ENCODE peak calls at places on chromosomes 5 and 9, in nine cellular contexts. One of them, this sample, is unnamed.

GRCh38 chr5:181159286-181160143 is 12.1 kb downstream of the OR2V2 start:
- DNase-seq in choroid plexus epithelial cell: peak; percentile 84
- DNase-seq in PC-9: peak; percentile 93
- DNase-seq in B cell: peak; percentile 89
- DNase-seq in cardiac muscle cell: peak; percentile 78
- DNase-seq in Peyer's patch: peak; percentile 91
- DNase-seq in thyroid gland: peak; percentile 87
- DNase-seq in chondrocyte: no peak
- DNase-seq in breast epithelium: peak; percentile 85
- DNase-seq in this sample: peak; percentile 95

GRCh38 chr9:100774962-100775361 is 197.1 kb downstream of the CAVIN4 start:
- DNase-seq in choroid plexus epithelial cell: no peak
- DNase-seq in PC-9: no peak
- DNase-seq in B cell: no peak
- DNase-seq in cardiac muscle cell: peak; percentile 20
- DNase-seq in Peyer's patch: no peak
- DNase-seq in thyroid gland: no peak
- DNase-seq in chondrocyte: no peak
- DNase-seq in breast epithelium: no peak
- DNase-seq in this sample: no peak

GRCh38 chr9:105191508-105192118 is 52.8 kb upstream of the SLC44A1 start:
- DNase-seq in choroid plexus epithelial cell: peak; percentile 70
- DNase-seq in PC-9: peak; percentile 9
- DNase-seq in B cell: no peak
- DNase-seq in cardiac muscle cell: no peak
- DNase-seq in Peyer's patch: no peak
- DNase-seq in thyroid gland: no peak
- DNase-seq in chondrocyte: no peak
- DNase-seq in breast epithelium: no peak
- DNase-seq in this sample: no peak

GRCh38 chr5:175479125-175479881 is 943 bp downstream of the SFXN1 start:
- DNase-seq in choroid plexus epithelial cell: no peak
- DNase-seq in PC-9: no peak
- DNase-seq in B cell: no peak
- DNase-seq in cardiac muscle cell: no peak
- DNase-seq in Peyer's patch: peak; percentile 69
- DNase-seq in thyroid gland: no peak
- DNase-seq in chondrocyte: no peak
- DNase-seq in breast epithelium: no peak
- DNase-seq in this sample: no peak

GRCh38 chr9:93577045-93577939 is 908 bp downstream of the PHF2 start:
- DNase-seq in choroid plexus epithelial cell: no peak
- DNase-seq in PC-9: peak; percentile 76
- DNase-seq in B cell: peak; percentile 31
- DNase-seq in cardiac muscle cell: peak; percentile 42
- DNase-seq in Peyer's patch: peak; percentile 65
- DNase-seq in thyroid gland: peak; percentile 52
- DNase-seq in chondrocyte: peak; percentile 90
- DNase-seq in breast epithelium: peak; percentile 57
- DNase-seq in this sample: no peak

GRCh38 chr9:128494108-128494742 is 10.3 kb upstream of the GLE1 start:
- DNase-seq in choroid plexus epithelial cell: peak; percentile 76
- DNase-seq in PC-9: no peak
- DNase-seq in B cell: peak; percentile 27
- DNase-seq in cardiac muscle cell: no peak
- DNase-seq in Peyer's patch: peak; percentile 63
- DNase-seq in thyroid gland: peak; percentile 44
- DNase-seq in chondrocyte: peak; percentile 79
- DNase-seq in breast epithelium: no peak
- DNase-seq in this sample: no peak

GRCh38 chr9:96344458-96345180 is 38.9 kb downstream of the SLC35D2 start:
- DNase-seq in choroid plexus epithelial cell: peak; percentile 95
- DNase-seq in PC-9: peak; percentile 66
- DNase-seq in B cell: no peak
- DNase-seq in cardiac muscle cell: peak; percentile 2
- DNase-seq in Peyer's patch: peak; percentile 77
- DNase-seq in thyroid gland: peak; percentile 25
- DNase-seq in chondrocyte: no peak
- DNase-seq in breast epithelium: peak; percentile 36
- DNase-seq in this sample: peak; percentile 63

GRCh38 chr9:118302721-118303120 is 598.5 kb downstream of the TLR4 start:
- DNase-seq in choroid plexus epithelial cell: no peak
- DNase-seq in PC-9: no peak
- DNase-seq in B cell: no peak
- DNase-seq in cardiac muscle cell: no peak
- DNase-seq in Peyer's patch: no peak
- DNase-seq in thyroid gland: no peak
- DNase-seq in chondrocyte: no peak
- DNase-seq in breast epithelium: no peak
- DNase-seq in this sample: no peak

GRCh38 chr9:16289639-16290038 is 580.8 kb downstream of the BNC2 start:
- DNase-seq in choroid plexus epithelial cell: peak; percentile 22
- DNase-seq in PC-9: no peak
- DNase-seq in B cell: no peak
- DNase-seq in cardiac muscle cell: no peak
- DNase-seq in Peyer's patch: no peak
- DNase-seq in thyroid gland: no peak
- DNase-seq in chondrocyte: no peak
- DNase-seq in breast epithelium: no peak
- DNase-seq in this sample: no peak

GRCh38 chr5:36300181-36300926 is 1.3 kb downstream of the RANBP3L start:
- DNase-seq in choroid plexus epithelial cell: peak; percentile 28
- DNase-seq in PC-9: no peak
- DNase-seq in B cell: no peak
- DNase-seq in cardiac muscle cell: no peak
- DNase-seq in Peyer's patch: no peak
- DNase-seq in thyroid gland: no peak
- DNase-seq in chondrocyte: no peak
- DNase-seq in breast epithelium: no peak
- DNase-seq in this sample: no peak

GRCh38 chr9:7097040-7097715 is 339.4 kb downstream of the KDM4C start:
- DNase-seq in choroid plexus epithelial cell: no peak
- DNase-seq in PC-9: no peak
- DNase-seq in B cell: no peak
- DNase-seq in cardiac muscle cell: no peak
- DNase-seq in Peyer's patch: no peak
- DNase-seq in thyroid gland: no peak
- DNase-seq in chondrocyte: no peak
- DNase-seq in breast epithelium: no peak
- DNase-seq in this sample: no peak

DNA sequence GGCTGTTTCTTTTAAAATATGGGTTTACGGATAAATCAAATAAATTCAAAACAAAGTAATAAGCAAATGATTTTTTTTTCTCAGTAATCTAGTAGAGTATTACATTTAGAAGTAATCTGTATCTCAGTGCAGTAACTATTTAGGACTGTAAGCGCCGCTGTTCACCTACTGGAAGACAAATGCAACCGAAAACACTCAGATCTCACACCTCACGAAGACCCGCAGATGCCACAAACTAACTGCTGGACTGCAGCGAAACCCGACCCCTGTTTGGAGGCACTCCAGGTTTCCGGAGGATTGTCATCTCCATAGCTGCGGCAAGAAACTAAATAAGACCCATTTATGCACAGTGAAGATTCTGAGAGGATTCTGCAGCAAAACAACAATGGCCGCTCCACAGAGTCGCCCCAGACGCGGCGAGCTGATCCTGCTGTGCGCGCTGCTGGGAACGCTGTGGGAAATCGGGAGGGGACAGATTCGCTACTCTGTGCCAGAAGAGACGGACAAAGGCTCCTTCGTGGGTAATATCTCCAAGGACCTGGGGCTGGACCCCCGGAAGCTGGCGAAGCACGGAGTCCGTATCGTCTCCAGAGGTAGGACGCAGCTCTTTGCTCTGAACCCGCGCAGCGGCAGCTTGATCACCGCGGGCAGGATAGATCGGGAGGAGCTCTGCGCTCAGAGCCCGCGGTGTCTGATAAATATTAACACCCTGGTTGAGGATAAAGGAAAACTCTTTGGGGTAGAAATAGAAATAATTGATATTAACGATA is at the start of gene PCDHGA8:
- DNase-seq in choroid plexus epithelial cell: peak; percentile 8
- DNase-seq in PC-9: no peak
- DNase-seq in B cell: no peak
- DNase-seq in cardiac muscle cell: no peak
- DNase-seq in Peyer's patch: no peak
- DNase-seq in thyroid gland: no peak
- DNase-seq in chondrocyte: peak; percentile 62
- DNase-seq in breast epithelium: no peak
- DNase-seq in this sample: no peak
- TF ChIP-seq CTCF in choroid plexus epithelial cell: peak; percentile 8
- TF ChIP-seq CTCF in PC-9: peak; percentile 46
- TF ChIP-seq CTCF in B cell: no peak
- TF ChIP-seq CTCF in cardiac muscle cell: no peak
- TF ChIP-seq CTCF in Peyer's patch: no peak
- TF ChIP-seq CTCF in thyroid gland: no peak
- TF ChIP-seq CTCF in chondrocyte: no peak
- TF ChIP-seq CTCF in breast epithelium: no peak
- TF ChIP-seq CTCF in this sample: no peak

GRCh38 chr5:128667751-128668150 is 129.7 kb upstream of the FBN2 start:
- DNase-seq in choroid plexus epithelial cell: no peak
- DNase-seq in PC-9: no peak
- DNase-seq in B cell: no peak
- DNase-seq in cardiac muscle cell: no peak
- DNase-seq in Peyer's patch: no peak
- DNase-seq in thyroid gland: no peak
- DNase-seq in chondrocyte: no peak
- DNase-seq in breast epithelium: no peak
- DNase-seq in this sample: no peak

GRCh38 chr5:128668921-128669320 is 130.9 kb upstream of the FBN2 start:
- DNase-seq in choroid plexus epithelial cell: no peak
- DNase-seq in PC-9: no peak
- DNase-seq in B cell: no peak
- DNase-seq in cardiac muscle cell: no peak
- DNase-seq in Peyer's patch: no peak
- DNase-seq in thyroid gland: no peak
- DNase-seq in chondrocyte: no peak
- DNase-seq in breast epithelium: no peak
- DNase-seq in this sample: no peak

GRCh38 chr5:128669803-128670202 is 131.8 kb upstream of the FBN2 start:
- DNase-seq in choroid plexus epithelial cell: peak; percentile 42
- DNase-seq in PC-9: peak; percentile 5
- DNase-seq in B cell: no peak
- DNase-seq in cardiac muscle cell: no peak
- DNase-seq in Peyer's patch: no peak
- DNase-seq in thyroid gland: no peak
- DNase-seq in chondrocyte: no peak
- DNase-seq in breast epithelium: no peak
- DNase-seq in this sample: no peak

GRCh38 chr5:128665747-128666355 is 127.8 kb upstream of the FBN2 start:
- DNase-seq in choroid plexus epithelial cell: no peak
- DNase-seq in PC-9: no peak
- DNase-seq in B cell: no peak
- DNase-seq in cardiac muscle cell: no peak
- DNase-seq in Peyer's patch: no peak
- DNase-seq in thyroid gland: no peak
- DNase-seq in chondrocyte: no peak
- DNase-seq in breast epithelium: no peak
- DNase-seq in this sample: no peak

DNA sequence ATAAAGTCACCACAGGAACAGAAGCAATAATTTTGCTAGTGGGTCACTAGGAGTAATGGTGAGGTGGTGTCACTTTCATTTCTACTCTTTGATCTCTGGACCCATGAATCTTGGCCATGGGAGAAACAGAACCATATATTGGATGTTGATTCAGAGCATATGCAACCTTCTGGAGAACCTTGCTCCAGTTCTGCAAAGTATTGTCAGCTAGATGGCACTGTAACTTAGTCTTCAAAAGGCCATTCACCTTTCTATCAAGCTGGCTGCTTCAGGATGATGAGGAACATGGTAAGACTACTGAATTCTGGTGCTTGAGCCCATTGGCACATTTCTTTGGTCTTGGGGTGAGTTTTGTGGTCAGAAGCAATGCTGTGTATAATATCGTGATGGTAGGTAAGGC is 129.1 kb upstream of the FBN2 start:
- DNase-seq in choroid plexus epithelial cell: peak; percentile 54
- DNase-seq in PC-9: no peak
- DNase-seq in B cell: no peak
- DNase-seq in cardiac muscle cell: peak; percentile 50
- DNase-seq in Peyer's patch: no peak
- DNase-seq in thyroid gland: no peak
- DNase-seq in chondrocyte: no peak
- DNase-seq in breast epithelium: no peak
- DNase-seq in this sample: no peak
- TF ChIP-seq CTCF in choroid plexus epithelial cell: peak; percentile 53
- TF ChIP-seq CTCF in PC-9: no peak
- TF ChIP-seq CTCF in B cell: no peak
- TF ChIP-seq CTCF in cardiac muscle cell: peak; percentile 17
- TF ChIP-seq CTCF in Peyer's patch: no peak
- TF ChIP-seq CTCF in thyroid gland: no peak
- TF ChIP-seq CTCF in chondrocyte: peak; percentile 48
- TF ChIP-seq CTCF in breast epithelium: no peak
- TF ChIP-seq CTCF in this sample: no peak

GRCh38 chr5:147690595-147690994 is 91.9 kb downstream of the JAKMIP2 start:
- DNase-seq in choroid plexus epithelial cell: peak; percentile 7
- DNase-seq in PC-9: no peak
- DNase-seq in B cell: no peak
- DNase-seq in cardiac muscle cell: peak; percentile 37
- DNase-seq in Peyer's patch: no peak
- DNase-seq in thyroid gland: no peak
- DNase-seq in chondrocyte: no peak
- DNase-seq in breast epithelium: no peak
- DNase-seq in this sample: no peak
- TF ChIP-seq CTCF in choroid plexus epithelial cell: peak; percentile 14
- TF ChIP-seq CTCF in PC-9: peak; percentile 20
- TF ChIP-seq CTCF in B cell: no peak
- TF ChIP-seq CTCF in cardiac muscle cell: peak; percentile 4
- TF ChIP-seq CTCF in Peyer's patch: peak; percentile 24
- TF ChIP-seq CTCF in thyroid gland: no peak
- TF ChIP-seq CTCF in chondrocyte: no peak
- TF ChIP-seq CTCF in breast epithelium: no peak
- TF ChIP-seq CTCF in this sample: no peak

GRCh38 chr9:78005231-78006002 is 26.2 kb downstream of the GNAQ start:
- DNase-seq in choroid plexus epithelial cell: no peak
- DNase-seq in PC-9: no peak
- DNase-seq in B cell: no peak
- DNase-seq in cardiac muscle cell: no peak
- DNase-seq in Peyer's patch: no peak
- DNase-seq in thyroid gland: no peak
- DNase-seq in chondrocyte: no peak
- DNase-seq in breast epithelium: no peak
- DNase-seq in this sample: no peak

GRCh38 chr9:78006734-78007133 is 24.9 kb downstream of the GNAQ start:
- DNase-seq in choroid plexus epithelial cell: peak; percentile 30
- DNase-seq in PC-9: no peak
- DNase-seq in B cell: no peak
- DNase-seq in cardiac muscle cell: no peak
- DNase-seq in Peyer's patch: no peak
- DNase-seq in thyroid gland: no peak
- DNase-seq in chondrocyte: no peak
- DNase-seq in breast epithelium: no peak
- DNase-seq in this sample: no peak

GRCh38 chr9:78003730-78004129 is 27.9 kb downstream of the GNAQ start:
- DNase-seq in choroid plexus epithelial cell: no peak
- DNase-seq in PC-9: no peak
- DNase-seq in B cell: no peak
- DNase-seq in cardiac muscle cell: no peak
- DNase-seq in Peyer's patch: no peak
- DNase-seq in thyroid gland: no peak
- DNase-seq in chondrocyte: no peak
- DNase-seq in breast epithelium: no peak
- DNase-seq in this sample: no peak

GRCh38 chr9:78001946-78002731 is 29.5 kb downstream of the GNAQ start:
- DNase-seq in choroid plexus epithelial cell: peak; percentile 42
- DNase-seq in PC-9: no peak
- DNase-seq in B cell: no peak
- DNase-seq in cardiac muscle cell: no peak
- DNase-seq in Peyer's patch: no peak
- DNase-seq in thyroid gland: no peak
- DNase-seq in chondrocyte: no peak
- DNase-seq in breast epithelium: no peak
- DNase-seq in this sample: no peak

GRCh38 chr9:78004478-78005229 is 27.0 kb downstream of the GNAQ start:
- DNase-seq in choroid plexus epithelial cell: peak; percentile 38
- DNase-seq in PC-9: no peak
- DNase-seq in B cell: no peak
- DNase-seq in cardiac muscle cell: no peak
- DNase-seq in Peyer's patch: no peak
- DNase-seq in thyroid gland: no peak
- DNase-seq in chondrocyte: no peak
- DNase-seq in breast epithelium: no peak
- DNase-seq in this sample: no peak
- TF ChIP-seq CTCF in choroid plexus epithelial cell: peak; percentile 53
- TF ChIP-seq CTCF in PC-9: peak; percentile 51
- TF ChIP-seq CTCF in B cell: no peak
- TF ChIP-seq CTCF in cardiac muscle cell: peak; percentile 39
- TF ChIP-seq CTCF in Peyer's patch: peak; percentile 50
- TF ChIP-seq CTCF in thyroid gland: no peak
- TF ChIP-seq CTCF in chondrocyte: peak; percentile 61
- TF ChIP-seq CTCF in breast epithelium: no peak
- TF ChIP-seq CTCF in this sample: peak; percentile 41

This sample was measured in glutamatergic neuron.